ENCODE peak calls at places on chromosomes 3 and 15, in ten cellular contexts. F is GM12892; R is fibroblast of villous mesenchyme; I is H9; G is stimulated activated CD4-positive, alpha-beta T cell treated with anti-CD3 and anti-CD28 coated beads, Interleukin-12 subunit alpha, Interleukin-12 subunit beta, amount 100 ng/mL, for 4 hours; N is NCI-H524 treated with DMSO at 0.1 percent for 48 hours; H is 8988T; X is T1000; J is glutamatergic neuron; K is G401. Q is an unnamed sample.
A peak's percentile ranks its signal among the peaks of the same experiment; 100 is the strongest.

GRCh38 chr15:82551646-82552247 is 11.5 kb upstream of the RPS17 start:
- DNase-seq in F (no peak), R (no peak), I (peak; percentile 10), G (no peak), N (no peak), H (no peak), X (no peak), J (no peak), K (no peak), Q (no peak)

GRCh38 chr15:49468440-49468839 is 45.4 kb downstream of the FGF7 start:
- DNase-seq in F (no peak), R (peak; percentile 53), I (no peak), G (no peak), N (no peak), H (no peak), X (no peak), J (no peak), K (no peak), Q (no peak)

GRCh38 chr15:83709246-83709645 is 55.3 kb downstream of the ADAMTSL3 start:
- DNase-seq in F (no peak), R (no peak), I (no peak), G (no peak), N (no peak), H (no peak), X (no peak), J (no peak), K (no peak), Q (no peak)

GRCh38 chr15:57305009-57305408 is 71.3 kb upstream of the CGNL1 start:
- DNase-seq in F (no peak), R (no peak), I (peak; percentile 10), G (no peak), N (no peak), H (no peak), X (no peak), J (no peak), K (no peak), Q (no peak)

GRCh38 chr15:94164202-94164807 is 67.1 kb upstream of the MCTP2 start:
- DNase-seq in F (peak; percentile 6), R (peak; percentile 75), I (peak; percentile 67), G (peak; percentile 49), N (peak; percentile 15), H (no peak), X (no peak), J (peak; percentile 68), K (peak; percentile 3), Q (no peak)

GRCh38 chr15:100875976-100876375 is 3.7 kb upstream of the ALDH1A3 start:
- DNase-seq in F (no peak), R (no peak), I (no peak), G (no peak), N (no peak), H (no peak), X (no peak), J (no peak), K (no peak), Q (no peak)

GRCh38 chr15:66019377-66019776 is 150.1 kb downstream of the RAB11A start:
- DNase-seq in F (no peak), R (no peak), I (peak; percentile 57), G (no peak), N (no peak), H (no peak), X (no peak), J (no peak), K (no peak), Q (no peak)

GRCh38 chr3:113560845-113561623 is 28.7 kb downstream of the SIDT1 start:
- DNase-seq in F (no peak), R (peak; percentile 51), I (no peak), G (no peak), N (no peak), H (no peak), X (no peak), J (no peak), K (no peak), Q (no peak)

GRCh38 chr15:73909616-73910015 is 16.6 kb upstream of the LOXL1 start:
- DNase-seq in F (no peak), R (no peak), I (no peak), G (no peak), N (no peak), H (no peak), X (no peak), J (no peak), K (no peak), Q (no peak)

GRCh38 chr3:60756636-60757035 is 494.6 kb downstream of the FHIT start:
- DNase-seq in F (no peak), R (no peak), I (no peak), G (no peak), N (no peak), H (no peak), X (no peak), J (no peak), K (no peak), Q (no peak)

GRCh38 chr15:32736351-32737061 is 18.7 kb downstream of the GREM1 start:
- DNase-seq in F (no peak), R (peak; percentile 36), I (no peak), G (no peak), N (no peak), H (no peak), X (no peak), J (no peak), K (no peak), Q (no peak)

GRCh38 chr15:48330045-48330840 is 986 bp upstream of the DUT start:
- DNase-seq in F (no peak), R (peak; percentile 19), I (no peak), G (no peak), N (no peak), H (no peak), X (no peak), J (no peak), K (peak; percentile 12), Q (no peak)

GRCh38 chr3:162285252-162285651 is 788.6 kb downstream of the OTOL1 start:
- DNase-seq in F (no peak), R (no peak), I (no peak), G (no peak), N (no peak), H (no peak), X (no peak), J (no peak), K (no peak), Q (no peak)

Q was measured in amniotic stem cell.